ENCODE peak calls at places on chromosomes 3 and 15, in five cellular contexts. One of them, this sample, is unnamed.

GRCh38 chr3:112348945-112349344 is 16.0 kb downstream of the CD200 start:
- DNase-seq in esophagus squamous epithelium: no peak
- DNase-seq in prostate gland: no peak
- DNase-seq in upper lobe of left lung: no peak
- DNase-seq in breast epithelium: no peak
- DNase-seq in this sample: no peak

GRCh38 chr3:104723000-104723399 is 643.7 kb upstream of the ALCAM start:
- DNase-seq in esophagus squamous epithelium: no peak
- DNase-seq in upper lobe of left lung: no peak
- DNase-seq in prostate gland: no peak
- DNase-seq in breast epithelium: no peak
- DNase-seq in this sample: no peak

GRCh38 chr3:87145553-87145952 is 81.6 kb upstream of the CHMP2B start:
- DNase-seq in upper lobe of left lung: no peak
- DNase-seq in esophagus squamous epithelium: no peak
- DNase-seq in prostate gland: no peak
- DNase-seq in breast epithelium: no peak
- DNase-seq in this sample: no peak

GRCh38 chr3:115562636-115563267 is 60.6 kb upstream of the GAP43 start:
- DNase-seq in esophagus squamous epithelium: no peak
- DNase-seq in prostate gland: no peak
- DNase-seq in breast epithelium: no peak
- DNase-seq in upper lobe of left lung: no peak
- DNase-seq in this sample: no peak

GRCh38 chr3:98994128-98994762 is 92.8 kb upstream of the DCBLD2 start:
- DNase-seq in upper lobe of left lung: no peak
- DNase-seq in prostate gland: no peak
- DNase-seq in breast epithelium: no peak
- DNase-seq in esophagus squamous epithelium: no peak
- DNase-seq in this sample: no peak

GRCh38 chr3:189902230-189903186 is 218.2 kb downstream of the P3H2 start:
- DNase-seq in upper lobe of left lung: no peak
- DNase-seq in breast epithelium: no peak
- DNase-seq in esophagus squamous epithelium: no peak
- DNase-seq in prostate gland: no peak
- DNase-seq in this sample: no peak

GRCh38 chr3:53144446-53144845 is 14.2 kb upstream of the RFT1 start:
- DNase-seq in esophagus squamous epithelium: no peak
- DNase-seq in upper lobe of left lung: no peak
- DNase-seq in breast epithelium: no peak
- DNase-seq in prostate gland: no peak
- DNase-seq in this sample: no peak

GRCh38 chr3:179929091-179929529 is 107.6 kb downstream of the PEX5L start:
- DNase-seq in esophagus squamous epithelium: no peak
- DNase-seq in upper lobe of left lung: peak; percentile 24
- DNase-seq in prostate gland: no peak
- DNase-seq in breast epithelium: no peak
- DNase-seq in this sample: no peak

GRCh38 chr3:149967067-149967685 is 3.5 kb downstream of the PFN2 start:
- DNase-seq in esophagus squamous epithelium: no peak
- DNase-seq in upper lobe of left lung: no peak
- DNase-seq in prostate gland: no peak
- DNase-seq in breast epithelium: no peak
- DNase-seq in this sample: no peak

GRCh38 chr15:27095809-27096580 is 125.0 kb downstream of the GABRG3 start:
- DNase-seq in prostate gland: no peak
- DNase-seq in upper lobe of left lung: no peak
- DNase-seq in esophagus squamous epithelium: no peak
- DNase-seq in breast epithelium: no peak
- DNase-seq in this sample: no peak

GRCh38 chr3:195180490-195181106 is 90.4 kb downstream of the XXYLT1 start:
- DNase-seq in prostate gland: no peak
- DNase-seq in upper lobe of left lung: no peak
- DNase-seq in esophagus squamous epithelium: no peak
- DNase-seq in breast epithelium: no peak
- DNase-seq in this sample: peak; percentile 47

GRCh38 chr3:141959531-141959920 is 83.1 kb downstream of the ATP1B3 start:
- DNase-seq in esophagus squamous epithelium: no peak
- DNase-seq in upper lobe of left lung: no peak
- DNase-seq in breast epithelium: no peak
- DNase-seq in prostate gland: no peak
- DNase-seq in this sample: no peak

DNA sequence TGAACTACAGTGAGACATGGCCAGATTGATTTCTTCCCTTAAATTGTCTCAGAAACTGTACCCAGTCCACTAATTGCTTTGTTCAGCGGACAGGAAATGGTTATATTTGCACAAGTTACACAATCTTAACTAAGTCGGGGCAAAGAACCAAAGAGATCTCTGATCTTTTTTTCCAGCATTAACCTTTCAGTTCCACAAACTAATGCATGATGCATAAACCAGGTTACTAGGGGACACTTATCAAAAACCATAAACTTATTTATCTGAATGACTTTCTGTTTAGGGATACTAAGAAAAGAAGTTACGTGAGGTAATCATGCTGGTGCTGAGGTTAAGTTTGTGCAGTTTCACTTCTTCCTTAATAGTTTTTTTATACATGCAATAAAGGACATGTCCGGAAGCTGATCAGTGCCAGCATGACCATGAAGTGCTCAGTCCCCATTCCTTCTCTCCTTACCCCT is 22.4 kb downstream of the FNDC3B start:
- DNase-seq in prostate gland: peak; percentile 27
- DNase-seq in esophagus squamous epithelium: no peak
- DNase-seq in upper lobe of left lung: peak; percentile 48
- DNase-seq in breast epithelium: no peak
- DNase-seq in this sample: no peak
- TF ChIP-seq POLR2A in prostate gland: no peak
- TF ChIP-seq POLR2A in esophagus squamous epithelium: no peak
- TF ChIP-seq POLR2A in upper lobe of left lung: no peak
- TF ChIP-seq POLR2A in breast epithelium: no peak
- TF ChIP-seq POLR2A in this sample: peak; percentile 20

DNA sequence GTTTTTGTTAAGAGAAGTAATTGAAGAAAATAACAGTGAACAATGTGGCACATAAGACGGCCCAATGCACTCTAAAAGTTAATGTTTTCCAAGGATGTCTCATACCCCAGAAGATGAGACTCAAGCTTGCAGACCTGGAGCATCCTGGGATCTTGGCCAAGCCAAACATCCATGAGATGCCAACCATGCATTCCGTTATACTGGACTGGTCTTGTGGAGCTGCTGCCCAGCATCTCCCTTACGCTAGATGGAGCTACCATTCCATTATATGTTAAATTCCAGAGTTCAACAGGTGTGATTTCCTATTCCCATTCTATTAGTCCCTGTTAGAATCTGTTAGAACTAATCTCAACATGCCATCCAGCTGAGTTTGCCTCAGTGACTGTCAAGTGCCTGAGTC is 181.8 kb downstream of the PDCD6IP start:
- DNase-seq in esophagus squamous epithelium: no peak
- DNase-seq in upper lobe of left lung: no peak
- DNase-seq in prostate gland: peak; percentile 39
- DNase-seq in breast epithelium: no peak
- DNase-seq in this sample: no peak
- TF ChIP-seq CTCF in esophagus squamous epithelium: peak; percentile 40
- TF ChIP-seq CTCF in upper lobe of left lung: peak; percentile 29
- TF ChIP-seq CTCF in prostate gland: peak; percentile 50
- TF ChIP-seq CTCF in breast epithelium: peak; percentile 15
- TF ChIP-seq CTCF in this sample: peak; percentile 48

GRCh38 chr3:27224197-27224596 is 145.0 kb downstream of the NEK10 start:
- DNase-seq in esophagus squamous epithelium: no peak
- DNase-seq in upper lobe of left lung: no peak
- DNase-seq in prostate gland: no peak
- DNase-seq in breast epithelium: no peak
- DNase-seq in this sample: no peak
- H3K27ac ChIP-seq in esophagus squamous epithelium: no peak overlapping the region
- H3K27ac ChIP-seq in upper lobe of left lung: no peak overlapping the region
- H3K27ac ChIP-seq in prostate gland: no peak overlapping the region
- H3K27ac ChIP-seq in breast epithelium: no peak overlapping the region
- H3K27ac ChIP-seq in this sample: no peak overlapping the region

DNA sequence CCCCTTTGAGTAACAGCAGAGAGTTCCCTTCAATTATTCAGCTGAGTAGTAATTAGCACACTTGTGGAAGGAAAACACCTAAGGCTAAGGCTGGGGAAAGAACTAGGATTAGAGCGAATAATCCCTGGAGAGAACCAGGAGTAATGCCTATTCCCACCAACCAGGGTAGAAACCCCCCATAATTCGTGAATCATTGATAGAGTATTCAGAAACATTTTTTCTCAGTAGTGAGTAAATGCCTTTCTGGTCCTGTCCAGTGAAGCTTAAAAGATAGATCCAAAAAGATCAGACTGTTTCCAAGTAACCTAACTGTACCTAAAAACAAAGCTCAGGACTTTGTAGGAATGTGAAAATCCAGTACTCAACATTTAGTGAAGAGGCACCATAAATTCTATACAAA is 71.2 kb downstream of the DGKG start:
- DNase-seq in breast epithelium: no peak
- DNase-seq in upper lobe of left lung: no peak
- DNase-seq in prostate gland: no peak
- DNase-seq in esophagus squamous epithelium: no peak
- DNase-seq in this sample: no peak
- TF ChIP-seq POLR2A in breast epithelium: no peak
- TF ChIP-seq POLR2A in upper lobe of left lung: no peak
- TF ChIP-seq POLR2A in prostate gland: no peak
- TF ChIP-seq POLR2A in esophagus squamous epithelium: no peak
- TF ChIP-seq POLR2A in this sample: no peak

GRCh38 chr3:155192957-155193746 is 100.3 kb downstream of the STRIT1 start:
- DNase-seq in breast epithelium: no peak
- DNase-seq in upper lobe of left lung: no peak
- DNase-seq in esophagus squamous epithelium: no peak
- DNase-seq in prostate gland: no peak
- DNase-seq in this sample: no peak

GRCh38 chr3:155190686-155191085 is 102.8 kb downstream of the STRIT1 start:
- DNase-seq in prostate gland: no peak
- DNase-seq in esophagus squamous epithelium: no peak
- DNase-seq in upper lobe of left lung: no peak
- DNase-seq in breast epithelium: no peak
- DNase-seq in this sample: no peak

GRCh38 chr3:155185623-155186022 is 105.5 kb downstream of the MME start:
- DNase-seq in esophagus squamous epithelium: no peak
- DNase-seq in upper lobe of left lung: no peak
- DNase-seq in breast epithelium: no peak
- DNase-seq in prostate gland: no peak
- DNase-seq in this sample: no peak

GRCh38 chr3:155188036-155188435 is 105.4 kb downstream of the STRIT1 start:
- DNase-seq in breast epithelium: no peak
- DNase-seq in upper lobe of left lung: no peak
- DNase-seq in prostate gland: no peak
- DNase-seq in esophagus squamous epithelium: no peak
- DNase-seq in this sample: no peak

DNA sequence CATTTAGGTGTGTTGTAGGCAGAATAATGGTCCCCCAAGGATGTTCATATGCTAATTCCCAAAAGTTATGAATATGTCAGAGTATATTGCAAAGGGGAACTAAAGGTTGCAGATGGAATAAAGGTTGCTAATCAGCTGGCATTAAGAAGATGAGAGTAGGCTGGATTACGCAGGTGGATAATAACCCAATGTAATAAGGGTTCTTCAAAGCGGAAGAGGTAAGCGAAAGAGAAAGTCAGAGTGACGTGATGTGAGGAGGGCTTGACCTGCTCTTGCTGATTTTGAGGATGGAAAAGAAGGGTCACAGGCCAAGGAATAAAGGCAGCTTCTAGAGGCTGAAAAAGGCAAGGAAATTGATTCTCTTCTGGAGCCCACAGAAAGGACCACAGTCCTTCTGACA is 104.0 kb downstream of the STRIT1 start:
- DNase-seq in breast epithelium: no peak
- DNase-seq in esophagus squamous epithelium: no peak
- DNase-seq in upper lobe of left lung: no peak
- DNase-seq in prostate gland: no peak
- DNase-seq in this sample: no peak
- TF ChIP-seq CTCF in breast epithelium: no peak
- TF ChIP-seq CTCF in esophagus squamous epithelium: no peak
- TF ChIP-seq CTCF in upper lobe of left lung: no peak
- TF ChIP-seq CTCF in prostate gland: no peak
- TF ChIP-seq CTCF in this sample: no peak

GRCh38 chr3:167649731-167650130 is 4.0 kb downstream of the WDR49 start:
- DNase-seq in prostate gland: no peak
- DNase-seq in esophagus squamous epithelium: no peak
- DNase-seq in upper lobe of left lung: no peak
- DNase-seq in breast epithelium: no peak
- DNase-seq in this sample: no peak

GRCh38 chr3:167651820-167652219 is 1.9 kb downstream of the WDR49 start:
- DNase-seq in upper lobe of left lung: no peak
- DNase-seq in breast epithelium: no peak
- DNase-seq in prostate gland: no peak
- DNase-seq in esophagus squamous epithelium: no peak
- DNase-seq in this sample: no peak

GRCh38 chr3:167650459-167650858 is 3.3 kb downstream of the WDR49 start:
- DNase-seq in upper lobe of left lung: no peak
- DNase-seq in esophagus squamous epithelium: no peak
- DNase-seq in breast epithelium: no peak
- DNase-seq in prostate gland: no peak
- DNase-seq in this sample: no peak

GRCh38 chr3:167653750-167654149 is at the start of gene WDR49:
- DNase-seq in upper lobe of left lung: no peak
- DNase-seq in breast epithelium: no peak
- DNase-seq in esophagus squamous epithelium: no peak
- DNase-seq in prostate gland: peak; percentile 5
- DNase-seq in this sample: no peak

DNA sequence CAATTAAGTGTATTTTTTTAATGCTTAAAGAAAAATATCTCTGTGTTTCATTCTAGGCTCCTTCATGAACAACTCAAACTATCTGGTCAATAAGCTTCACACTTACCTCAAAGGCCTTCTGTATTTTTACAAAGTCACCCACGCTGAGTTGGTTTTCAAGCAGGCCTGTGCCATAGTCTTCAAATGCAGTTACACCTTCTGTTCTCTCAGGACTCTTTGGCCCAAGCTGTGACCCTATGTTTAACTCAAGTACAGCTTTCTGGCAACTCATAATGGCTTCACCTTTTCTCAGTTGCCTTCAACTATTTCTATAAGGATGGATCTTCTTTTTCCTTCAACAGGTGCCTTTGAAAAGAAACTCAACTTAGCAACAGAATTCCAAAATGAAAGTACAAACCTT is 587 bp downstream of the WDR49 start:
- DNase-seq in upper lobe of left lung: no peak
- DNase-seq in prostate gland: no peak
- DNase-seq in esophagus squamous epithelium: no peak
- DNase-seq in breast epithelium: no peak
- DNase-seq in this sample: no peak
- H3K27ac ChIP-seq in upper lobe of left lung: no peak overlapping the region
- H3K27ac ChIP-seq in prostate gland: no peak overlapping the region
- H3K27ac ChIP-seq in esophagus squamous epithelium: no peak overlapping the region
- H3K27ac ChIP-seq in breast epithelium: no peak overlapping the region
- H3K27ac ChIP-seq in this sample: no peak overlapping the region

This sample was measured in right lobe of liver.